ENCODE peak calls at places on chromosomes 12 and 14, in ten cellular contexts. I is neural crest cell; O is stimulated activated effector memory CD8-positive, alpha-beta T cell treated with anti-CD3 and anti-CD28 coated beads, Interleukin-12 subunit alpha, Interleukin-12 subunit beta, amount 100 ng/mL, for 72 hours; S is fibroblast of pulmonary artery; P is NCI-H345; E is ACHN; B is stimulated activated CD4-positive, alpha-beta T cell treated with anti-CD3 and anti-CD28 coated beads, Interleukin-15, amount 100 ng/mL, for 24 hours; T is coronary artery; K is smooth muscle cell of the brain vasculature; J is GM19239. D is an unnamed sample.

GRCh38 chr14:105894978-105895881 is 368.8 kb downstream of the TMEM121 start:
- DNase-seq in P (no peak), E (no peak), B (no peak), S (no peak), O (no peak), I (no peak), K (no peak), T (no peak), J (no peak), D (no peak)

GRCh38 chr12:64395739-64396138 is 5.2 kb upstream of the C12orf56 start:
- DNase-seq in P (no peak), K (no peak), O (no peak), J (no peak), E (no peak), I (no peak), S (peak), T (no peak), B (no peak), D (no peak)

GRCh38 chr12:82955020-82955419 is 268.3 kb downstream of the TMTC2 start:
- DNase-seq in K (no peak), I (no peak), S (no peak), B (no peak), J (no peak), T (no peak), O (no peak), P (no peak), E (no peak), D (peak)

GRCh38 chr12:85441740-85442139 is 161.7 kb downstream of the ALX1 start:
- DNase-seq in S (peak), P (no peak), B (no peak), J (no peak), E (peak), I (no peak), K (peak), O (no peak), T (no peak), D (peak)

GRCh38 chr12:86772688-86773087 is 516.5 kb upstream of the MGAT4C start:
- DNase-seq in S (no peak), B (no peak), T (no peak), P (no peak), I (no peak), J (no peak), K (no peak), E (no peak), O (no peak), D (peak)

GRCh38 chr14:72608391-72609204 is 285.3 kb downstream of the DPF3 start:
- DNase-seq in I (no peak), B (no peak), J (no peak), S (peak), E (peak), K (peak), T (peak), O (no peak), P (no peak), D (no peak)

GRCh38 chr14:64220466-64220865 is 73.7 kb downstream of the ESR2 start:
- DNase-seq in E (no peak), K (no peak), O (no peak), I (no peak), T (no peak), J (no peak), B (no peak), P (no peak), S (peak), D (no peak)

GRCh38 chr14:43411841-43412240 is 1095.2 kb downstream of the FSCB start:
- DNase-seq in O (no peak), J (no peak), B (no peak), K (no peak), I (no peak), S (peak), P (no peak), E (no peak), T (no peak), D (peak)

GRCh38 chr12:20549115-20549719 is 145.9 kb upstream of the SLCO1C1 start:
- DNase-seq in E (peak), J (no peak), T (no peak), S (peak), P (no peak), I (peak), K (no peak), B (peak), O (no peak), D (peak)

GRCh38 chr12:98503593-98504367 is 11.6 kb upstream of the TMPO start:
- DNase-seq in P (peak), S (peak), E (peak), B (peak), O (peak), I (peak), J (peak), T (peak), K (peak), D (peak)

GRCh38 chr14:70773182-70773862 is 36.0 kb downstream of the MAP3K9 start:
- DNase-seq in T (no peak), I (no peak), E (no peak), O (no peak), K (no peak), S (no peak), B (no peak), P (no peak), J (no peak), D (no peak)

GRCh38 chr12:68432622-68433021 is 100.5 kb upstream of the MDM1 start:
- DNase-seq in S (no peak), I (no peak), P (no peak), O (no peak), J (no peak), T (no peak), K (no peak), E (no peak), B (no peak), D (no peak)

GRCh38 chr14:34356267-34356660 is 105.8 kb downstream of the SPTSSA start:
- DNase-seq in E (no peak), T (no peak), O (no peak), K (no peak), S (peak), I (no peak), P (no peak), B (no peak), J (no peak), D (peak)

GRCh38 chr14:64337901-64338615 is 43.9 kb upstream of the ESR2 start:
- DNase-seq in J (no peak), E (peak), O (peak), I (peak), B (no peak), K (peak), S (peak), T (no peak), P (peak), D (peak)

GRCh38 chr12:84056-84455 is 17.5 kb downstream of the IQSEC3 start:
- DNase-seq in J (no peak), K (no peak), I (no peak), T (peak), P (peak), S (no peak), O (no peak), B (no peak), E (no peak), D (peak)

GRCh38 chr14:93893550-93894329 is 33.4 kb upstream of the FAM181A start:
- DNase-seq in S (no peak), O (no peak), T (no peak), K (no peak), E (no peak), J (no peak), I (no peak), B (no peak), P (no peak), D (no peak)

GRCh38 chr14:51182166-51182565 is 57.9 kb upstream of the TMX1 start:
- DNase-seq in P (no peak), T (no peak), K (no peak), O (no peak), B (no peak), J (no peak), E (no peak), S (peak), I (no peak), D (peak)

GRCh38 chr14:61501714-61502458 is 180.5 kb downstream of the PRKCH start:
- DNase-seq in T (no peak), I (no peak), P (no peak), B (no peak), S (no peak), J (no peak), O (no peak), E (no peak), K (no peak), D (no peak)

GRCh38 chr14:98236314-98236713 is 1035.7 kb downstream of the BCL11B start:
- DNase-seq in J (no peak), B (no peak), S (no peak), E (no peak), P (no peak), T (no peak), K (no peak), O (no peak), I (no peak), D (no peak)

GRCh38 chr14:74655597-74656389 is 43.8 kb upstream of the LTBP2 start:
- DNase-seq in O (no peak), P (no peak), E (no peak), I (no peak), B (no peak), T (no peak), K (no peak), S (peak), J (no peak), D (no peak)

GRCh38 chr12:103241184-103241583 is 254.6 kb downstream of the C12orf42 start:
- DNase-seq in P (peak), B (no peak), I (no peak), J (no peak), T (no peak), E (no peak), K (no peak), S (no peak), O (no peak), D (peak)

GRCh38 chr14:50335389-50335788 is 23.3 kb downstream of the DMAC2L start:
- DNase-seq in T (no peak), J (no peak), O (peak), K (no peak), P (peak), E (no peak), S (peak), B (no peak), I (peak), D (peak)

GRCh38 chr12:31896514-31897039 is 62.6 kb upstream of the RESF1 start:
- DNase-seq in K (no peak), E (no peak), T (no peak), B (peak), I (no peak), J (peak), O (peak), P (no peak), S (peak), D (no peak)

GRCh38 chr12:32309811-32310755 is 89.3 kb upstream of the FGD4 start:
- DNase-seq in I (no peak), J (no peak), K (no peak), P (peak), B (no peak), E (peak), O (no peak), T (no peak), S (peak), D (peak)

GRCh38 chr14:74649673-74650072 is 37.6 kb upstream of the LTBP2 start:
- DNase-seq in B (no peak), T (no peak), J (no peak), K (no peak), P (no peak), S (peak), E (no peak), I (no peak), O (no peak), D (no peak)